ENCODE peak calls at places on chromosome 19, in five cellular contexts. S is SHP77, N is RWPE1, L is H9, Y is cardiac muscle cell. G is an unnamed sample.

GRCh38 chr19:7861619-7862412 is 12.4 kb downstream of the PRR36 start:
- DNase-seq in L (peak; percentile 85), Y (no peak), N (no peak), S (no peak), G (no peak)

GRCh38 chr19:14795078-14795721 is 16.8 kb upstream of the ADGRE2 start:
- DNase-seq in S (no peak), N (no peak), L (no peak), Y (no peak), G (no peak)

GRCh38 chr19:18150776-18151624 is 2.0 kb upstream of the PIK3R2 start:
- DNase-seq in Y (no peak), S (no peak), N (no peak), L (no peak), G (no peak)

GRCh38 chr19:2488405-2488941 is 12.5 kb downstream of the GADD45B start:
- DNase-seq in L (no peak), Y (no peak), N (no peak), S (no peak), G (no peak)

GRCh38 chr19:6672693-6673290 is 2.8 kb upstream of the TNFSF14 start:
- DNase-seq in Y (no peak), L (no peak), S (no peak), N (no peak), G (no peak)

GRCh38 chr19:18859676-18860301 is 28.0 kb downstream of the UPF1 start:
- DNase-seq in N (no peak), Y (peak; percentile 39), L (no peak), S (no peak), G (no peak)

GRCh38 chr19:12779162-12779993 is 4.0 kb upstream of the HOOK2 start:
- DNase-seq in N (no peak), Y (peak; percentile 96), S (peak; percentile 49), L (no peak), G (peak; percentile 28)

GRCh38 chr19:34600366-34600765 is 76.6 kb downstream of the SCGB2B2 start:
- DNase-seq in L (no peak), N (no peak), S (no peak), Y (no peak), G (no peak)

GRCh38 chr19:2551864-2552185 is 75.9 kb downstream of the GADD45B start:
- DNase-seq in S (no peak), L (no peak), Y (no peak), N (no peak), G (no peak)

GRCh38 chr19:17405250-17406038 is at the start of gene BST2:
- DNase-seq in S (peak; percentile 61), Y (peak; percentile 79), L (peak; percentile 64), N (peak; percentile 92), G (no peak)